ENCODE peak calls at places on chromosome 7, in eight cellular contexts. One of them, this sample, is unnamed.

GRCh38 chr7:82697897-82698296 is 254.3 kb upstream of the CACNA2D1 start:
- DNase-seq in uterus: no peak
- DNase-seq in pancreas: no peak
- DNase-seq in Panc1: no peak
- DNase-seq in cardiac muscle cell: no peak
- DNase-seq in mucosa of descending colon: no peak
- DNase-seq in A549: peak
- DNase-seq in H1: no peak
- DNase-seq in this sample: no peak

GRCh38 chr7:17131983-17132655 is 166.3 kb upstream of the AHR start:
- DNase-seq in uterus: no peak
- DNase-seq in pancreas: no peak
- DNase-seq in Panc1: no peak
- DNase-seq in cardiac muscle cell: no peak
- DNase-seq in mucosa of descending colon: no peak
- DNase-seq in A549: no peak
- DNase-seq in H1: no peak
- DNase-seq in this sample: no peak

GRCh38 chr7:126659124-126659523 is 593.6 kb downstream of the GRM8 start:
- DNase-seq in uterus: no peak
- DNase-seq in pancreas: no peak
- DNase-seq in Panc1: no peak
- DNase-seq in cardiac muscle cell: no peak
- DNase-seq in mucosa of descending colon: no peak
- DNase-seq in A549: no peak
- DNase-seq in H1: no peak
- DNase-seq in this sample: no peak

GRCh38 chr7:20597339-20597738 is 18.1 kb upstream of the ABCB5 start:
- DNase-seq in uterus: no peak
- DNase-seq in pancreas: no peak
- DNase-seq in Panc1: no peak
- DNase-seq in cardiac muscle cell: no peak
- DNase-seq in mucosa of descending colon: no peak
- DNase-seq in A549: no peak
- DNase-seq in H1: no peak
- DNase-seq in this sample: no peak

GRCh38 chr7:131357282-131357880 is 29.7 kb downstream of the MKLN1 start:
- DNase-seq in uterus: no peak
- DNase-seq in pancreas: no peak
- DNase-seq in Panc1: no peak
- DNase-seq in cardiac muscle cell: no peak
- DNase-seq in mucosa of descending colon: no peak
- DNase-seq in A549: no peak
- DNase-seq in H1: no peak
- DNase-seq in this sample: no peak

GRCh38 chr7:111803015-111803758 is 240.9 kb upstream of the IMMP2L start:
- DNase-seq in uterus: no peak
- DNase-seq in pancreas: no peak
- DNase-seq in Panc1: no peak
- DNase-seq in cardiac muscle cell: no peak
- DNase-seq in mucosa of descending colon: no peak
- DNase-seq in A549: no peak
- DNase-seq in H1: no peak
- DNase-seq in this sample: no peak

GRCh38 chr7:92402920-92403759 is 44.1 kb upstream of the GATAD1 start:
- DNase-seq in uterus: no peak
- DNase-seq in pancreas: no peak
- DNase-seq in Panc1: no peak
- DNase-seq in cardiac muscle cell: peak
- DNase-seq in mucosa of descending colon: no peak
- DNase-seq in A549: no peak
- DNase-seq in H1: no peak
- DNase-seq in this sample: no peak

GRCh38 chr7:33509251-33509650 is 379.9 kb downstream of the BBS9 start:
- DNase-seq in uterus: no peak
- DNase-seq in pancreas: no peak
- DNase-seq in Panc1: no peak
- DNase-seq in cardiac muscle cell: no peak
- DNase-seq in mucosa of descending colon: no peak
- DNase-seq in A549: no peak
- DNase-seq in H1: no peak
- DNase-seq in this sample: no peak

GRCh38 chr7:153193144-153193595 is 433.6 kb downstream of the ACTR3B start:
- DNase-seq in uterus: peak
- DNase-seq in pancreas: peak
- DNase-seq in Panc1: no peak
- DNase-seq in cardiac muscle cell: peak
- DNase-seq in mucosa of descending colon: peak
- DNase-seq in A549: peak
- DNase-seq in H1: peak
- DNase-seq in this sample: no peak

GRCh38 chr7:44240983-44241510 is 40.3 kb downstream of the YKT6 start:
- DNase-seq in uterus: peak
- DNase-seq in pancreas: peak
- DNase-seq in Panc1: peak
- DNase-seq in cardiac muscle cell: peak
- DNase-seq in mucosa of descending colon: peak
- DNase-seq in A549: peak
- DNase-seq in H1: no peak
- DNase-seq in this sample: peak
- TF ChIP-seq CTCF in uterus: peak
- TF ChIP-seq CTCF in pancreas: peak
- TF ChIP-seq CTCF in Panc1: peak
- TF ChIP-seq CTCF in cardiac muscle cell: peak
- TF ChIP-seq CTCF in mucosa of descending colon: peak
- TF ChIP-seq CTCF in A549: peak
- TF ChIP-seq CTCF in H1: peak
- TF ChIP-seq CTCF in this sample: peak

GRCh38 chr7:50229964-50230363 is 74.6 kb upstream of the IKZF1 start:
- DNase-seq in uterus: no peak
- DNase-seq in pancreas: no peak
- DNase-seq in Panc1: no peak
- DNase-seq in cardiac muscle cell: no peak
- DNase-seq in mucosa of descending colon: no peak
- DNase-seq in A549: peak
- DNase-seq in H1: no peak
- DNase-seq in this sample: no peak

GRCh38 chr7:50226669-50227068 is 77.8 kb upstream of the IKZF1 start:
- DNase-seq in uterus: no peak
- DNase-seq in pancreas: no peak
- DNase-seq in Panc1: no peak
- DNase-seq in cardiac muscle cell: no peak
- DNase-seq in mucosa of descending colon: no peak
- DNase-seq in A549: no peak
- DNase-seq in H1: no peak
- DNase-seq in this sample: no peak

GRCh38 chr7:50226139-50226538 is 78.4 kb upstream of the IKZF1 start:
- DNase-seq in uterus: no peak
- DNase-seq in pancreas: no peak
- DNase-seq in Panc1: no peak
- DNase-seq in cardiac muscle cell: no peak
- DNase-seq in mucosa of descending colon: no peak
- DNase-seq in A549: no peak
- DNase-seq in H1: no peak
- DNase-seq in this sample: no peak

GRCh38 chr7:50227623-50228618 is 76.6 kb upstream of the IKZF1 start:
- DNase-seq in uterus: no peak
- DNase-seq in pancreas: no peak
- DNase-seq in Panc1: no peak
- DNase-seq in cardiac muscle cell: no peak
- DNase-seq in mucosa of descending colon: no peak
- DNase-seq in A549: no peak
- DNase-seq in H1: no peak
- DNase-seq in this sample: no peak
- H3K4me3 ChIP-seq in uterus: no peak
- H3K4me3 ChIP-seq in pancreas: no peak
- H3K4me3 ChIP-seq in Panc1: no peak
- H3K4me3 ChIP-seq in cardiac muscle cell: no peak
- H3K4me3 ChIP-seq in mucosa of descending colon: no peak
- H3K4me3 ChIP-seq in A549: no peak
- H3K4me3 ChIP-seq in H1: no peak
- H3K4me3 ChIP-seq in this sample: no peak

GRCh38 chr7:87506243-87507180 is 31.0 kb upstream of the ABCB4 start:
- DNase-seq in uterus: no peak
- DNase-seq in pancreas: no peak
- DNase-seq in Panc1: no peak
- DNase-seq in cardiac muscle cell: no peak
- DNase-seq in mucosa of descending colon: no peak
- DNase-seq in A549: peak
- DNase-seq in H1: no peak
- DNase-seq in this sample: no peak

GRCh38 chr7:87505557-87506242 is 30.2 kb upstream of the ABCB4 start:
- DNase-seq in uterus: no peak
- DNase-seq in pancreas: no peak
- DNase-seq in Panc1: no peak
- DNase-seq in cardiac muscle cell: no peak
- DNase-seq in mucosa of descending colon: no peak
- DNase-seq in A549: no peak
- DNase-seq in H1: no peak
- DNase-seq in this sample: no peak

GRCh38 chr7:87505122-87505521 is 29.6 kb upstream of the ABCB4 start:
- DNase-seq in uterus: no peak
- DNase-seq in pancreas: no peak
- DNase-seq in Panc1: no peak
- DNase-seq in cardiac muscle cell: no peak
- DNase-seq in mucosa of descending colon: no peak
- DNase-seq in A549: no peak
- DNase-seq in H1: no peak
- DNase-seq in this sample: no peak

GRCh38 chr7:87510430-87510875 is 35.0 kb upstream of the ABCB4 start:
- DNase-seq in uterus: no peak
- DNase-seq in pancreas: no peak
- DNase-seq in Panc1: no peak
- DNase-seq in cardiac muscle cell: no peak
- DNase-seq in mucosa of descending colon: no peak
- DNase-seq in A549: no peak
- DNase-seq in H1: no peak
- DNase-seq in this sample: no peak

DNA sequence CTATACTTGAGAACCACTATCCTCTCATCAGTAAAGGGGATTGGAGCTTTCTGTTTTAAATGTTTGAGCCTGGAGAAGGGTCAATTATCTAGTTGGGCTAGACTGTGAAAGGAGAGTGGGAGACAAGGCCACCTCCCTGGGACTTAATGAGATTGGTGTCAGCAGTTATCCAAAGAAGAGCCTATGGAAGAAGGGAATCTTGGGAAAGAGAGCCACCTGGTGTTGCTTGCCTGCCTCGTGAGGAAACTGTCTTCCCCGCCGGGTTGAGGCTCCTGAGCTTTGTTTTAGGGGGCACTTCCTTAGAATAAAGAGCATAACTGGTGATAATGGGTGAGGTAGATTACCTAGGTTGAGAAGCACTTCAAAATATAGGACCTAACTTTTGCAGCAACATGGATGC is 32.0 kb upstream of the ABCB4 start:
- DNase-seq in uterus: no peak
- DNase-seq in pancreas: no peak
- DNase-seq in Panc1: no peak
- DNase-seq in cardiac muscle cell: peak
- DNase-seq in mucosa of descending colon: no peak
- DNase-seq in A549: peak
- DNase-seq in H1: no peak
- DNase-seq in this sample: no peak
- TF ChIP-seq CTCF in uterus: no peak
- TF ChIP-seq CTCF in pancreas: no peak
- TF ChIP-seq CTCF in Panc1: peak
- TF ChIP-seq CTCF in cardiac muscle cell: peak
- TF ChIP-seq CTCF in mucosa of descending colon: no peak
- TF ChIP-seq CTCF in A549: peak
- TF ChIP-seq CTCF in H1: peak
- TF ChIP-seq CTCF in this sample: no peak

GRCh38 chr7:25726682-25727357 is 425.2 kb upstream of the NFE2L3 start:
- DNase-seq in uterus: no peak
- DNase-seq in pancreas: no peak
- DNase-seq in Panc1: no peak
- DNase-seq in cardiac muscle cell: no peak
- DNase-seq in mucosa of descending colon: no peak
- DNase-seq in A549: no peak
- DNase-seq in H1: no peak
- DNase-seq in this sample: no peak
- H3K4me3 ChIP-seq in uterus: no peak
- H3K4me3 ChIP-seq in pancreas: no peak
- H3K4me3 ChIP-seq in Panc1: no peak
- H3K4me3 ChIP-seq in cardiac muscle cell: no peak
- H3K4me3 ChIP-seq in mucosa of descending colon: no peak
- H3K4me3 ChIP-seq in A549: no peak
- H3K4me3 ChIP-seq in H1: no peak
- H3K4me3 ChIP-seq in this sample: no peak

GRCh38 chr7:69620063-69620462 is 21.8 kb downstream of the AUTS2 start:
- DNase-seq in uterus: no peak
- DNase-seq in pancreas: no peak
- DNase-seq in Panc1: no peak
- DNase-seq in cardiac muscle cell: no peak
- DNase-seq in mucosa of descending colon: no peak
- DNase-seq in A549: no peak
- DNase-seq in H1: no peak
- DNase-seq in this sample: no peak
- TF ChIP-seq CTCF in uterus: no peak
- TF ChIP-seq CTCF in pancreas: no peak
- TF ChIP-seq CTCF in Panc1: no peak
- TF ChIP-seq CTCF in cardiac muscle cell: no peak
- TF ChIP-seq CTCF in mucosa of descending colon: no peak
- TF ChIP-seq CTCF in A549: no peak
- TF ChIP-seq CTCF in H1: no peak
- TF ChIP-seq CTCF in this sample: no peak

GRCh38 chr7:41701542-41701941 is 1.3 kb downstream of the INHBA start:
- DNase-seq in uterus: no peak
- DNase-seq in pancreas: no peak
- DNase-seq in Panc1: no peak
- DNase-seq in cardiac muscle cell: peak
- DNase-seq in mucosa of descending colon: no peak
- DNase-seq in A549: no peak
- DNase-seq in H1: no peak
- DNase-seq in this sample: no peak
- H3K4me3 ChIP-seq in uterus: no peak
- H3K4me3 ChIP-seq in pancreas: no peak
- H3K4me3 ChIP-seq in Panc1: no peak
- H3K4me3 ChIP-seq in cardiac muscle cell: peak
- H3K4me3 ChIP-seq in mucosa of descending colon: no peak
- H3K4me3 ChIP-seq in A549: no peak
- H3K4me3 ChIP-seq in H1: peak
- H3K4me3 ChIP-seq in this sample: no peak